ENCODE peak calls at places on chromosomes 1 and 21, in seven cellular contexts. B is bronchial epithelial cell; T is stimulated activated naive CD4-positive, alpha-beta T cell; Y is GM03348; M is HEK293T; K is ascending aorta; W is fibroblast of villous mesenchyme. V is an unnamed sample.

GRCh38 chr1:228646717-228647522 is 88.4 kb upstream of the RHOU start:
- DNase-seq in B (peak), T (no peak), Y (peak), M (peak), K (peak), W (peak), V (no peak)

GRCh38 chr1:25692560-25692959 is 76.0 kb downstream of the MAN1C1 start:
- DNase-seq in B (no peak), T (peak), Y (no peak), M (peak), K (no peak), W (no peak), V (no peak)

GRCh38 chr21:46108827-46109226 is 10.9 kb downstream of the COL6A2 start:
- DNase-seq in B (no peak), T (no peak), Y (no peak), M (no peak), K (no peak), W (no peak), V (no peak)

GRCh38 chr1:32413507-32414185 is 19.4 kb upstream of the BSDC1 start:
- DNase-seq in B (peak), T (peak), Y (peak), M (peak), K (peak), W (peak), V (no peak)

GRCh38 chr1:245177071-245177900 is 22.5 kb downstream of the KIF26B start:
- DNase-seq in B (no peak), T (no peak), Y (no peak), M (no peak), K (no peak), W (no peak), V (no peak)

GRCh38 chr21:40853956-40854688 is 7.2 kb upstream of the DSCAM start:
- DNase-seq in B (no peak), T (no peak), Y (no peak), M (no peak), K (no peak), W (no peak), V (no peak)

GRCh38 chr1:23664837-23665795 is 26.5 kb upstream of the RPL11 start:
- DNase-seq in B (peak), T (peak), Y (peak), M (peak), K (no peak), W (peak), V (no peak)

GRCh38 chr1:109393602-109394233 is 4.0 kb downstream of the SORT1 start:
- DNase-seq in B (no peak), T (no peak), Y (no peak), M (no peak), K (no peak), W (no peak), V (no peak)

GRCh38 chr1:103129796-103130195 is 21.5 kb upstream of the COL11A1 start:
- DNase-seq in B (no peak), T (no peak), Y (no peak), M (no peak), K (no peak), W (no peak), V (no peak)

GRCh38 chr1:54356680-54357147 is 49.5 kb downstream of the SSBP3 start:
- DNase-seq in B (no peak), T (peak), Y (no peak), M (no peak), K (no peak), W (no peak), V (no peak)

GRCh38 chr1:15510611-15511405 is 13.2 kb downstream of the CASP9 start:
- DNase-seq in B (no peak), T (no peak), Y (peak), M (no peak), K (peak), W (no peak), V (no peak)